ENCODE peak calls at places on chromosomes 11 and 22, in eight cellular contexts. One of them, this sample, is unnamed.

GRCh38 chr11:76567261-76567660 is 103.3 kb downstream of the LRRC32 start:
- DNase-seq in ureter: no peak
- DNase-seq in AG04449: no peak
- DNase-seq in memory B cell: no peak
- DNase-seq in cardiac fibroblast: no peak
- DNase-seq in foreskin fibroblast: no peak
- DNase-seq in activated T-helper 2 cell treated with anti-CD3 and anti-CD28 coated beads, Interferon-gamma antibody, Interleukin-2, Interleukin-4, amounts not matched to agents 10 μg/mL and 5 μg/mL and 100 μg/mL, durations not matched to agents 14 hours and 24 hours and 36 hours: no peak
- DNase-seq in EH: no peak
- DNase-seq in this sample: no peak

GRCh38 chr11:1260023-1260501 is 37.2 kb downstream of the MUC5B start:
- DNase-seq in ureter: no peak
- DNase-seq in AG04449: no peak
- DNase-seq in memory B cell: no peak
- DNase-seq in cardiac fibroblast: peak
- DNase-seq in foreskin fibroblast: peak
- DNase-seq in activated T-helper 2 cell treated with anti-CD3 and anti-CD28 coated beads, Interferon-gamma antibody, Interleukin-2, Interleukin-4, amounts not matched to agents 10 μg/mL and 5 μg/mL and 100 μg/mL, durations not matched to agents 14 hours and 24 hours and 36 hours: no peak
- DNase-seq in EH: peak
- DNase-seq in this sample: no peak

GRCh38 chr11:104946907-104947306 is 21.5 kb downstream of the CASP4 start:
- DNase-seq in ureter: no peak
- DNase-seq in AG04449: no peak
- DNase-seq in memory B cell: no peak
- DNase-seq in cardiac fibroblast: peak
- DNase-seq in foreskin fibroblast: peak
- DNase-seq in activated T-helper 2 cell treated with anti-CD3 and anti-CD28 coated beads, Interferon-gamma antibody, Interleukin-2, Interleukin-4, amounts not matched to agents 10 μg/mL and 5 μg/mL and 100 μg/mL, durations not matched to agents 14 hours and 24 hours and 36 hours: no peak
- DNase-seq in EH: peak
- DNase-seq in this sample: peak

GRCh38 chr22:24819487-24819886 is 13.5 kb downstream of the SGSM1 start:
- DNase-seq in ureter: no peak
- DNase-seq in AG04449: no peak
- DNase-seq in memory B cell: no peak
- DNase-seq in cardiac fibroblast: no peak
- DNase-seq in foreskin fibroblast: no peak
- DNase-seq in activated T-helper 2 cell treated with anti-CD3 and anti-CD28 coated beads, Interferon-gamma antibody, Interleukin-2, Interleukin-4, amounts not matched to agents 10 μg/mL and 5 μg/mL and 100 μg/mL, durations not matched to agents 14 hours and 24 hours and 36 hours: no peak
- DNase-seq in EH: no peak
- DNase-seq in this sample: no peak

GRCh38 chr22:35349704-35350538 is 31.0 kb upstream of the HMOX1 start:
- DNase-seq in ureter: no peak
- DNase-seq in AG04449: no peak
- DNase-seq in memory B cell: no peak
- DNase-seq in cardiac fibroblast: peak
- DNase-seq in foreskin fibroblast: no peak
- DNase-seq in activated T-helper 2 cell treated with anti-CD3 and anti-CD28 coated beads, Interferon-gamma antibody, Interleukin-2, Interleukin-4, amounts not matched to agents 10 μg/mL and 5 μg/mL and 100 μg/mL, durations not matched to agents 14 hours and 24 hours and 36 hours: no peak
- DNase-seq in EH: peak
- DNase-seq in this sample: no peak

GRCh38 chr11:9982796-9983579 is 311.0 kb downstream of the SBF2 start:
- DNase-seq in ureter: no peak
- DNase-seq in AG04449: no peak
- DNase-seq in memory B cell: no peak
- DNase-seq in cardiac fibroblast: peak
- DNase-seq in foreskin fibroblast: no peak
- DNase-seq in activated T-helper 2 cell treated with anti-CD3 and anti-CD28 coated beads, Interferon-gamma antibody, Interleukin-2, Interleukin-4, amounts not matched to agents 10 μg/mL and 5 μg/mL and 100 μg/mL, durations not matched to agents 14 hours and 24 hours and 36 hours: no peak
- DNase-seq in EH: peak
- DNase-seq in this sample: no peak

GRCh38 chr11:66543263-66544107 is 2.4 kb downstream of the ZDHHC24 start:
- DNase-seq in ureter: no peak
- DNase-seq in AG04449: no peak
- DNase-seq in memory B cell: peak
- DNase-seq in cardiac fibroblast: peak
- DNase-seq in foreskin fibroblast: peak
- DNase-seq in activated T-helper 2 cell treated with anti-CD3 and anti-CD28 coated beads, Interferon-gamma antibody, Interleukin-2, Interleukin-4, amounts not matched to agents 10 μg/mL and 5 μg/mL and 100 μg/mL, durations not matched to agents 14 hours and 24 hours and 36 hours: peak
- DNase-seq in EH: peak
- DNase-seq in this sample: no peak

GRCh38 chr11:92302766-92303165 is 78.1 kb downstream of the FAT3 start:
- DNase-seq in ureter: no peak
- DNase-seq in AG04449: no peak
- DNase-seq in memory B cell: no peak
- DNase-seq in cardiac fibroblast: no peak
- DNase-seq in foreskin fibroblast: no peak
- DNase-seq in activated T-helper 2 cell treated with anti-CD3 and anti-CD28 coated beads, Interferon-gamma antibody, Interleukin-2, Interleukin-4, amounts not matched to agents 10 μg/mL and 5 μg/mL and 100 μg/mL, durations not matched to agents 14 hours and 24 hours and 36 hours: no peak
- DNase-seq in EH: peak
- DNase-seq in this sample: no peak

GRCh38 chr11:60363542-60364525 is 14.5 kb upstream of the MS4A7 start:
- DNase-seq in ureter: peak
- DNase-seq in AG04449: no peak
- DNase-seq in memory B cell: peak
- DNase-seq in cardiac fibroblast: peak
- DNase-seq in foreskin fibroblast: peak
- DNase-seq in activated T-helper 2 cell treated with anti-CD3 and anti-CD28 coated beads, Interferon-gamma antibody, Interleukin-2, Interleukin-4, amounts not matched to agents 10 μg/mL and 5 μg/mL and 100 μg/mL, durations not matched to agents 14 hours and 24 hours and 36 hours: peak
- DNase-seq in EH: peak
- DNase-seq in this sample: peak

GRCh38 chr11:12981879-12982531 is 27.1 kb upstream of the RASSF10 start:
- DNase-seq in ureter: no peak
- DNase-seq in AG04449: no peak
- DNase-seq in memory B cell: no peak
- DNase-seq in cardiac fibroblast: peak
- DNase-seq in foreskin fibroblast: peak
- DNase-seq in activated T-helper 2 cell treated with anti-CD3 and anti-CD28 coated beads, Interferon-gamma antibody, Interleukin-2, Interleukin-4, amounts not matched to agents 10 μg/mL and 5 μg/mL and 100 μg/mL, durations not matched to agents 14 hours and 24 hours and 36 hours: no peak
- DNase-seq in EH: peak
- DNase-seq in this sample: no peak

GRCh38 chr22:22866381-22867111 is 21.1 kb upstream of the IGLL5 start:
- DNase-seq in ureter: no peak
- DNase-seq in AG04449: no peak
- DNase-seq in memory B cell: no peak
- DNase-seq in cardiac fibroblast: no peak
- DNase-seq in foreskin fibroblast: peak
- DNase-seq in activated T-helper 2 cell treated with anti-CD3 and anti-CD28 coated beads, Interferon-gamma antibody, Interleukin-2, Interleukin-4, amounts not matched to agents 10 μg/mL and 5 μg/mL and 100 μg/mL, durations not matched to agents 14 hours and 24 hours and 36 hours: no peak
- DNase-seq in EH: no peak
- DNase-seq in this sample: peak

GRCh38 chr22:48545976-48546375 is 1281.7 kb downstream of the BRD1 start:
- DNase-seq in ureter: no peak
- DNase-seq in AG04449: no peak
- DNase-seq in memory B cell: no peak
- DNase-seq in cardiac fibroblast: no peak
- DNase-seq in foreskin fibroblast: no peak
- DNase-seq in activated T-helper 2 cell treated with anti-CD3 and anti-CD28 coated beads, Interferon-gamma antibody, Interleukin-2, Interleukin-4, amounts not matched to agents 10 μg/mL and 5 μg/mL and 100 μg/mL, durations not matched to agents 14 hours and 24 hours and 36 hours: no peak
- DNase-seq in EH: no peak
- DNase-seq in this sample: no peak

GRCh38 chr22:32416556-32417085 is 4.6 kb upstream of the RTCB start:
- DNase-seq in ureter: no peak
- DNase-seq in AG04449: no peak
- DNase-seq in memory B cell: no peak
- DNase-seq in cardiac fibroblast: no peak
- DNase-seq in foreskin fibroblast: no peak
- DNase-seq in activated T-helper 2 cell treated with anti-CD3 and anti-CD28 coated beads, Interferon-gamma antibody, Interleukin-2, Interleukin-4, amounts not matched to agents 10 μg/mL and 5 μg/mL and 100 μg/mL, durations not matched to agents 14 hours and 24 hours and 36 hours: no peak
- DNase-seq in EH: no peak
- DNase-seq in this sample: no peak

GRCh38 chr11:28976012-28976800 is 868.0 kb downstream of the METTL15 start:
- DNase-seq in ureter: no peak
- DNase-seq in AG04449: no peak
- DNase-seq in memory B cell: no peak
- DNase-seq in cardiac fibroblast: no peak
- DNase-seq in foreskin fibroblast: no peak
- DNase-seq in activated T-helper 2 cell treated with anti-CD3 and anti-CD28 coated beads, Interferon-gamma antibody, Interleukin-2, Interleukin-4, amounts not matched to agents 10 μg/mL and 5 μg/mL and 100 μg/mL, durations not matched to agents 14 hours and 24 hours and 36 hours: no peak
- DNase-seq in EH: no peak
- DNase-seq in this sample: no peak

GRCh38 chr11:85685131-85685819 is 720 bp downstream of the CCDC89 start:
- DNase-seq in ureter: no peak
- DNase-seq in AG04449: no peak
- DNase-seq in memory B cell: no peak
- DNase-seq in cardiac fibroblast: peak
- DNase-seq in foreskin fibroblast: peak
- DNase-seq in activated T-helper 2 cell treated with anti-CD3 and anti-CD28 coated beads, Interferon-gamma antibody, Interleukin-2, Interleukin-4, amounts not matched to agents 10 μg/mL and 5 μg/mL and 100 μg/mL, durations not matched to agents 14 hours and 24 hours and 36 hours: no peak
- DNase-seq in EH: no peak
- DNase-seq in this sample: no peak

GRCh38 chr11:58924230-58924629 is 15.1 kb upstream of the GLYATL1 start:
- DNase-seq in ureter: no peak
- DNase-seq in AG04449: no peak
- DNase-seq in memory B cell: no peak
- DNase-seq in cardiac fibroblast: no peak
- DNase-seq in foreskin fibroblast: no peak
- DNase-seq in activated T-helper 2 cell treated with anti-CD3 and anti-CD28 coated beads, Interferon-gamma antibody, Interleukin-2, Interleukin-4, amounts not matched to agents 10 μg/mL and 5 μg/mL and 100 μg/mL, durations not matched to agents 14 hours and 24 hours and 36 hours: no peak
- DNase-seq in EH: no peak
- DNase-seq in this sample: no peak

GRCh38 chr11:10139656-10140055 is 154.4 kb downstream of the SBF2 start:
- DNase-seq in ureter: no peak
- DNase-seq in AG04449: peak
- DNase-seq in memory B cell: no peak
- DNase-seq in cardiac fibroblast: peak
- DNase-seq in foreskin fibroblast: peak
- DNase-seq in activated T-helper 2 cell treated with anti-CD3 and anti-CD28 coated beads, Interferon-gamma antibody, Interleukin-2, Interleukin-4, amounts not matched to agents 10 μg/mL and 5 μg/mL and 100 μg/mL, durations not matched to agents 14 hours and 24 hours and 36 hours: no peak
- DNase-seq in EH: peak
- DNase-seq in this sample: peak

GRCh38 chr11:124276081-124276480 is 19.9 kb downstream of the OR8G5 start:
- DNase-seq in ureter: no peak
- DNase-seq in AG04449: no peak
- DNase-seq in memory B cell: no peak
- DNase-seq in cardiac fibroblast: peak
- DNase-seq in foreskin fibroblast: peak
- DNase-seq in activated T-helper 2 cell treated with anti-CD3 and anti-CD28 coated beads, Interferon-gamma antibody, Interleukin-2, Interleukin-4, amounts not matched to agents 10 μg/mL and 5 μg/mL and 100 μg/mL, durations not matched to agents 14 hours and 24 hours and 36 hours: no peak
- DNase-seq in EH: peak
- DNase-seq in this sample: peak

GRCh38 chr11:20931029-20931428 is 261.6 kb downstream of the NELL1 start:
- DNase-seq in ureter: no peak
- DNase-seq in AG04449: no peak
- DNase-seq in memory B cell: no peak
- DNase-seq in cardiac fibroblast: no peak
- DNase-seq in foreskin fibroblast: no peak
- DNase-seq in activated T-helper 2 cell treated with anti-CD3 and anti-CD28 coated beads, Interferon-gamma antibody, Interleukin-2, Interleukin-4, amounts not matched to agents 10 μg/mL and 5 μg/mL and 100 μg/mL, durations not matched to agents 14 hours and 24 hours and 36 hours: no peak
- DNase-seq in EH: no peak
- DNase-seq in this sample: no peak

GRCh38 chr11:91248199-91248807 is 976.3 kb upstream of the FAT3 start:
- DNase-seq in ureter: no peak
- DNase-seq in AG04449: no peak
- DNase-seq in memory B cell: no peak
- DNase-seq in cardiac fibroblast: peak
- DNase-seq in foreskin fibroblast: peak
- DNase-seq in activated T-helper 2 cell treated with anti-CD3 and anti-CD28 coated beads, Interferon-gamma antibody, Interleukin-2, Interleukin-4, amounts not matched to agents 10 μg/mL and 5 μg/mL and 100 μg/mL, durations not matched to agents 14 hours and 24 hours and 36 hours: no peak
- DNase-seq in EH: peak
- DNase-seq in this sample: no peak

GRCh38 chr11:64084146-64084961 is 48.6 kb downstream of the FLRT1 start:
- DNase-seq in ureter: no peak
- DNase-seq in AG04449: no peak
- DNase-seq in memory B cell: no peak
- DNase-seq in cardiac fibroblast: no peak
- DNase-seq in foreskin fibroblast: no peak
- DNase-seq in activated T-helper 2 cell treated with anti-CD3 and anti-CD28 coated beads, Interferon-gamma antibody, Interleukin-2, Interleukin-4, amounts not matched to agents 10 μg/mL and 5 μg/mL and 100 μg/mL, durations not matched to agents 14 hours and 24 hours and 36 hours: no peak
- DNase-seq in EH: no peak
- DNase-seq in this sample: no peak

GRCh38 chr11:35145249-35145648 is 6.3 kb downstream of the CD44 start:
- DNase-seq in ureter: no peak
- DNase-seq in AG04449: no peak
- DNase-seq in memory B cell: no peak
- DNase-seq in cardiac fibroblast: no peak
- DNase-seq in foreskin fibroblast: peak
- DNase-seq in activated T-helper 2 cell treated with anti-CD3 and anti-CD28 coated beads, Interferon-gamma antibody, Interleukin-2, Interleukin-4, amounts not matched to agents 10 μg/mL and 5 μg/mL and 100 μg/mL, durations not matched to agents 14 hours and 24 hours and 36 hours: no peak
- DNase-seq in EH: peak
- DNase-seq in this sample: no peak

GRCh38 chr22:20606041-20606783 is 98.8 kb downstream of the MED15 start:
- DNase-seq in ureter: peak
- DNase-seq in AG04449: no peak
- DNase-seq in memory B cell: peak
- DNase-seq in cardiac fibroblast: peak
- DNase-seq in foreskin fibroblast: peak
- DNase-seq in activated T-helper 2 cell treated with anti-CD3 and anti-CD28 coated beads, Interferon-gamma antibody, Interleukin-2, Interleukin-4, amounts not matched to agents 10 μg/mL and 5 μg/mL and 100 μg/mL, durations not matched to agents 14 hours and 24 hours and 36 hours: peak
- DNase-seq in EH: peak
- DNase-seq in this sample: peak

GRCh38 chr11:95692526-95693270 is 96.9 kb downstream of the FAM76B start:
- DNase-seq in ureter: no peak
- DNase-seq in AG04449: peak
- DNase-seq in memory B cell: no peak
- DNase-seq in cardiac fibroblast: peak
- DNase-seq in foreskin fibroblast: no peak
- DNase-seq in activated T-helper 2 cell treated with anti-CD3 and anti-CD28 coated beads, Interferon-gamma antibody, Interleukin-2, Interleukin-4, amounts not matched to agents 10 μg/mL and 5 μg/mL and 100 μg/mL, durations not matched to agents 14 hours and 24 hours and 36 hours: no peak
- DNase-seq in EH: peak
- DNase-seq in this sample: no peak

GRCh38 chr11:64223001-64223651 is 2.9 kb downstream of the TRPT1 start:
- DNase-seq in ureter: no peak
- DNase-seq in AG04449: no peak
- DNase-seq in memory B cell: no peak
- DNase-seq in cardiac fibroblast: no peak
- DNase-seq in foreskin fibroblast: no peak
- DNase-seq in activated T-helper 2 cell treated with anti-CD3 and anti-CD28 coated beads, Interferon-gamma antibody, Interleukin-2, Interleukin-4, amounts not matched to agents 10 μg/mL and 5 μg/mL and 100 μg/mL, durations not matched to agents 14 hours and 24 hours and 36 hours: no peak
- DNase-seq in EH: no peak
- DNase-seq in this sample: no peak

GRCh38 chr11:7546324-7546791 is 32.6 kb downstream of the PPFIBP2 start:
- DNase-seq in ureter: no peak
- DNase-seq in AG04449: no peak
- DNase-seq in memory B cell: no peak
- DNase-seq in cardiac fibroblast: no peak
- DNase-seq in foreskin fibroblast: peak
- DNase-seq in activated T-helper 2 cell treated with anti-CD3 and anti-CD28 coated beads, Interferon-gamma antibody, Interleukin-2, Interleukin-4, amounts not matched to agents 10 μg/mL and 5 μg/mL and 100 μg/mL, durations not matched to agents 14 hours and 24 hours and 36 hours: no peak
- DNase-seq in EH: peak
- DNase-seq in this sample: no peak

This sample was measured in stromal cell of bone marrow.